ENCODE peak calls at places on chromosome 19, in four cellular contexts. One of them, this sample, is unnamed.

GRCh38 chr19:5099822-5100221 is 130.9 kb downstream of the KDM4B start:
- DNase-seq in tibial nerve: no peak
- DNase-seq in Peyer's patch: no peak
- DNase-seq in esophagus squamous epithelium: no peak
- DNase-seq in this sample: no peak

GRCh38 chr19:6678690-6679109 is 8.7 kb upstream of the TNFSF14 start:
- DNase-seq in tibial nerve: no peak
- DNase-seq in esophagus squamous epithelium: no peak
- DNase-seq in Peyer's patch: no peak
- DNase-seq in this sample: no peak

GRCh38 chr19:18932216-18932841 is 8.7 kb downstream of the HOMER3 start:
- DNase-seq in Peyer's patch: peak
- DNase-seq in tibial nerve: peak
- DNase-seq in esophagus squamous epithelium: no peak
- DNase-seq in this sample: peak

GRCh38 chr19:56314018-56314583 is 538 bp downstream of the ZSCAN5A start:
- DNase-seq in esophagus squamous epithelium: no peak
- DNase-seq in tibial nerve: peak
- DNase-seq in Peyer's patch: no peak
- DNase-seq in this sample: no peak

GRCh38 chr19:15161028-15161984 is 39.5 kb downstream of the NOTCH3 start:
- DNase-seq in tibial nerve: no peak
- DNase-seq in Peyer's patch: no peak
- DNase-seq in esophagus squamous epithelium: no peak
- DNase-seq in this sample: no peak

GRCh38 chr19:374183-374885 is 29.7 kb upstream of the MIER2 start:
- DNase-seq in Peyer's patch: no peak
- DNase-seq in esophagus squamous epithelium: no peak
- DNase-seq in tibial nerve: no peak
- DNase-seq in this sample: no peak

GRCh38 chr19:18160441-18160791 is 7.5 kb downstream of the PIK3R2 start:
- DNase-seq in tibial nerve: no peak
- DNase-seq in Peyer's patch: no peak
- DNase-seq in esophagus squamous epithelium: no peak
- DNase-seq in this sample: no peak

GRCh38 chr19:39509233-39509632 is 5.7 kb upstream of the SELENOV start:
- DNase-seq in esophagus squamous epithelium: no peak
- DNase-seq in Peyer's patch: no peak
- DNase-seq in tibial nerve: no peak
- DNase-seq in this sample: no peak

GRCh38 chr19:43934055-43934984 is 762 bp downstream of the ZNF45 start:
- DNase-seq in esophagus squamous epithelium: no peak
- DNase-seq in Peyer's patch: no peak
- DNase-seq in tibial nerve: no peak
- DNase-seq in this sample: no peak

GRCh38 chr19:53365134-53365898 is at the start of gene ZNF525:
- DNase-seq in Peyer's patch: peak
- DNase-seq in esophagus squamous epithelium: peak
- DNase-seq in tibial nerve: peak
- DNase-seq in this sample: peak

DNA sequence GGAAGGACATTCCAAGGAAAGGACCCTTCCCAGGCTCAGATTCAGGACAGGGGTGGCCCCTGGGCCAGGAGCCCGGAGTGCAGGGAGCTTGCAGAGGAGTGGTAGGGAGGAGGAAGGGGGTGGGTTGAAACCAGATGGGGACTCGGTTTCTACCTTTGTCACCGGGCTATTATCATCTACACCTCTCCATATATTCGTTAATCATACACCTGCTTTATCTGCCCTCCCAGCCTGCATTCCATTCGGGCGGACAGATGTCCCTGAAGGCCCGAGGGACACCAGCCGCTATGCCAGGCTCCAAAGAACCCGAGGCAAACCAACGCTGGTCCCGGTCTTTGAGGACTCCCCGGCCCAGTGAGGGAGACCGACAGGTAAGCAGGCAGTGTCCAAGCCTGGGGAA is 15.5 kb upstream of the MYH14 start:
- DNase-seq in Peyer's patch: no peak
- DNase-seq in tibial nerve: no peak
- DNase-seq in esophagus squamous epithelium: no peak
- DNase-seq in this sample: no peak
- H3K4me3 ChIP-seq in Peyer's patch: peak
- H3K4me3 ChIP-seq in tibial nerve: no peak
- H3K4me3 ChIP-seq in esophagus squamous epithelium: no peak
- H3K4me3 ChIP-seq in this sample: no peak

DNA sequence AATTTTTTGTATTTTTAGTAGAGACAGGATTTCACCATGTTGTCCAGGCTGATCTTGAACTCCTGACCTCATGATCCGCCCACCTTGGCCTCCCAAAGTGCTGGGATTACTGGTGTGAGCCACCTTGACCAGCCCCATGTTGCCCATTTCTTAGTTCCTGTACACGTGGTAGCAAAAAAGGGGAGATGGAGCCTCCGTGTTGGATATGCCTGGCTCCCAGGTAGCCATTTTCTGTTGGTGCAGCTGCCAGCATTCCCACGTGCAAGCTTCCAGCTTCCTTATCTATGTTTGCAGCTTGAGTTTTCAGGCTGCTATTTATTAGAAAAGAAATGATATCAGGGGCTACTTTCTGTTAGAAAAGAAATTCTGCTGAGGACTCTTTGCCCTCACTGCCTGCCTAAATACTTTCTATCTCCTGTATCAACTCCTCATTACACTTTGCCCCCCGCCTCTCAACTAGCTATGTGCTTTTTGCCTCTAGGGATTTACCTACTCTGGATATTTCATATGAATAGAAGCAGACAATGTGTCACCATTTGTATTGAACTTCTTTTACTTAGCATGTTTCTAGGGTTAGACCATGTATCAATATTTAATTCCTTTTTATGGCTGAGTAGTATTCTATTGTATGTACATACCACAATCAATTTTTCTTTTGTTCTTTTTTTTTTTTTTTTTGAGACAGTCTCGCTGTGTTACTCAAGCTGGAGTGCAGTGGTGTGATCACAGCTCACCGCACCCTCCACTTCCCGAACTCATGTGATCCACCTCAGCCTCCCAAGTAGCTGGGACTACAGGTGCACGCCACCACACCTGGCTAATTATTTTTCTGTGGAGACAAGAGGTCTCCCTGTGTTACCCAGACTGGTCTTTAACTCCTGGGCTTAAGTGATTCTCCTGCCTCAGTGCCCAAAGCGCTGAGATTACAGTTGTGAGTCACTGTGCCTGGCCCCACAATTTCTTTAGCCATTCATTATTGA is 3.3 kb upstream of the TMED1 start:
- DNase-seq in tibial nerve: no peak
- DNase-seq in esophagus squamous epithelium: no peak
- DNase-seq in Peyer's patch: no peak
- DNase-seq in this sample: no peak
- TF ChIP-seq POLR2A in tibial nerve: no peak
- TF ChIP-seq POLR2A in esophagus squamous epithelium: no peak
- TF ChIP-seq POLR2A in Peyer's patch: no peak
- TF ChIP-seq POLR2A in this sample: no peak

DNA sequence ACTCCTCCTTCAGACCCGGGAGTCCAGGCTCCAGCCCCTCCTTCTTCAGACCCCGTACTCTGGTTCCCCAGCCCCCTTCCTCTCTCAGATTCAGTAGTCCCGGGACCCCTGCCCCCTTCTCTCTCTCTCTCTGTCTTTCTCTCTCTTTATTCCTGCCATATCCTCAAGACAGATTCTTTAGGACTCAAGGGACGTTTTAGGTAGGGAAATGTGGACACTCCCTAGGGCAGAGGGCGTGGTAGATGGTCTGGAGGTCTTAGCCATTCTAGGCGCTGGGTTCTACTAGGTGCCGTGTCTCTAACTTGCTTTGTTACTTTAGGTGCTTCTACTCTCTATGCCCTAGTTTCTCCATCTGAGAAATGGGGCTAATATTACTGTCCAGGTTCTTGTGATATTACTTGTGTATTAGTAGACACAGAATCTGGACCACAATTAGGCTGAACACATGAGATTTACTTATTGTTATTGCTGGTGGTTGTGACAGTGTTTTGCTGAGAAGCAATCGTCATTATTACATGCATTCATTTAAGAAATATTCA is 751 bp upstream of the C19orf84 start:
- DNase-seq in tibial nerve: no peak
- DNase-seq in Peyer's patch: no peak
- DNase-seq in esophagus squamous epithelium: no peak
- DNase-seq in this sample: no peak
- H3K4me3 ChIP-seq in tibial nerve: no peak
- H3K4me3 ChIP-seq in Peyer's patch: no peak
- H3K4me3 ChIP-seq in esophagus squamous epithelium: no peak
- H3K4me3 ChIP-seq in this sample: no peak

GRCh38 chr19:34957830-34958751 is 5.9 kb downstream of the ZNF792 start:
- DNase-seq in esophagus squamous epithelium: no peak
- DNase-seq in tibial nerve: no peak
- DNase-seq in Peyer's patch: no peak
- DNase-seq in this sample: no peak
- TF ChIP-seq POLR2A in esophagus squamous epithelium: no peak
- TF ChIP-seq POLR2A in tibial nerve: no peak
- TF ChIP-seq POLR2A in Peyer's patch: no peak
- TF ChIP-seq POLR2A in this sample: no peak